ENCODE peak calls at places on chromosomes 11 and 22, in six cellular contexts. One of them, this sample, is unnamed.

GRCh38 chr11:23789938-23790371 is 706.9 kb upstream of the LUZP2 start:
- DNase-seq in K562: no peak
- DNase-seq in HepG2: no peak
- DNase-seq in H1: no peak
- DNase-seq in GM12878: no peak
- DNase-seq in A549: peak; percentile 16
- DNase-seq in this sample: peak; percentile 86

GRCh38 chr11:1297576-1298473 is 11.6 kb downstream of the TOLLIP start:
- DNase-seq in A549: no peak
- DNase-seq in HepG2: no peak
- DNase-seq in H1: no peak
- DNase-seq in GM12878: no peak
- DNase-seq in K562: no peak
- DNase-seq in this sample: no peak

GRCh38 chr22:33028191-33028700 is 29.9 kb downstream of the SYN3 start:
- DNase-seq in K562: no peak
- DNase-seq in HepG2: no peak
- DNase-seq in GM12878: no peak
- DNase-seq in A549: no peak
- DNase-seq in H1: no peak
- DNase-seq in this sample: no peak

GRCh38 chr11:28366549-28367341 is 258.6 kb downstream of the METTL15 start:
- DNase-seq in K562: no peak
- DNase-seq in H1: no peak
- DNase-seq in HepG2: no peak
- DNase-seq in A549: no peak
- DNase-seq in GM12878: no peak
- DNase-seq in this sample: peak; percentile 75

GRCh38 chr11:112352907-112353306 is 92.2 kb upstream of the PLET1 start:
- DNase-seq in GM12878: no peak
- DNase-seq in HepG2: no peak
- DNase-seq in H1: no peak
- DNase-seq in A549: no peak
- DNase-seq in K562: peak; percentile 12
- DNase-seq in this sample: peak; percentile 44

GRCh38 chr11:46967962-46968361 is 31.4 kb downstream of the CSTPP1 start:
- DNase-seq in GM12878: no peak
- DNase-seq in H1: no peak
- DNase-seq in K562: peak; percentile 6
- DNase-seq in HepG2: no peak
- DNase-seq in A549: no peak
- DNase-seq in this sample: no peak

GRCh38 chr11:45921561-45922424 is 663 bp upstream of the LARGE2 start:
- DNase-seq in H1: peak; percentile 84
- DNase-seq in K562: peak; percentile 58
- DNase-seq in HepG2: peak; percentile 61
- DNase-seq in GM12878: no peak
- DNase-seq in A549: no peak
- DNase-seq in this sample: no peak

GRCh38 chr11:132987936-132988335 is 544.4 kb downstream of the OPCML start:
- DNase-seq in GM12878: no peak
- DNase-seq in H1: no peak
- DNase-seq in A549: no peak
- DNase-seq in K562: no peak
- DNase-seq in HepG2: no peak
- DNase-seq in this sample: no peak

GRCh38 chr22:44746836-44747519 is 5.4 kb upstream of the ARHGAP8 start:
- DNase-seq in K562: no peak
- DNase-seq in GM12878: no peak
- DNase-seq in H1: no peak
- DNase-seq in HepG2: peak; percentile 43
- DNase-seq in A549: no peak
- DNase-seq in this sample: peak; percentile 69

DNA sequence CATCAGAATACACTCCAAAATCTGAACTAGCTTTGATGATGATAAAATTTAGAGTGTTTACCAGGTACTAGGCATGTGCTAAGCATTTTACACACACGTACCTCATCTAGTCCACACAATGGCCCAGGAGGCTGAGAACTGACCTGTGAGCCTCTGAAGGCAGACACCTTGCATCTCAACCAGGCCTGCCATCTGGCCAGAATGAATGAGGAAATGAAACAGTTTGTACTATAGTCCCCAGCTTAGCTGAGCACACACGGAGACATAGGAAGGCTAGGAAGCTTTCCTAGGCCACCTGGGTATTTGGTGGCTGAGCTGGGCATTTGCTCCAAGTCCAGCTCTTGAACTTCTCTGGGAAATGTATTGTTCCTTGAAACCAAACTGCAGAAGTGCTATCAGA is 6.9 kb upstream of the SHANK3 start:
- DNase-seq in A549: no peak
- DNase-seq in GM12878: no peak
- DNase-seq in HepG2: no peak
- DNase-seq in H1: no peak
- DNase-seq in K562: no peak
- DNase-seq in this sample: no peak
- TF ChIP-seq CEBPB in A549: no peak
- TF ChIP-seq CEBPB in GM12878: no peak
- TF ChIP-seq CEBPB in HepG2: no peak
- TF ChIP-seq CEBPB in H1: no peak
- TF ChIP-seq CEBPB in K562: no peak
- TF ChIP-seq CEBPB in this sample: no peak

DNA sequence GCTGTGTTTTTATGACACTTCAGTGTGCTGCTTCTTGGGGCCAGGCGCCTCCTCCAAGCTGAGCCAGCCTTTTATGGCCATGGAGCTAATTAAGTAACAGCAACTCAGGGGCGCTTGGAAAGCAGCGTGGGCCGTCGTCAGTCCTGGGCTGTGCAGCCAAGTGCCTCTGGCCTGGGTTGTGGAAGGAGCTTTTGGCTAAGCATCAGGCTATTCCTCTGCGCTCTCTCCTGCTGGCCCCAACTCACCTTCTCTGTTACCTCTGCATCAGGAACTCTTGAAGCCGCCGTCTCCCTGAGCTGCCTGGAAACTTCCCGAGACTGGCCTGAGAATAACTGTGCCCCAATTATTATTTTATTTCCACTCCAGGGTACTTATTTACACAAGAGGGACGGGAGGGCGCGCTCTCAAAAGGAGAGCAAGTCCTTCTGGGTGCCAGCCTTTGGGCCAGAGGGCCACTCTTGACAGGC is 38.7 kb upstream of the NAV2 start:
- DNase-seq in GM12878: no peak
- DNase-seq in A549: no peak
- DNase-seq in HepG2: no peak
- DNase-seq in K562: no peak
- DNase-seq in H1: no peak
- DNase-seq in this sample: no peak
- TF ChIP-seq USF2 in GM12878: no peak
- TF ChIP-seq USF2 in A549: no peak
- TF ChIP-seq USF2 in HepG2: no peak
- TF ChIP-seq USF2 in K562: no peak
- TF ChIP-seq USF2 in H1: no peak
- TF ChIP-seq USF2 in this sample: no peak

DNA sequence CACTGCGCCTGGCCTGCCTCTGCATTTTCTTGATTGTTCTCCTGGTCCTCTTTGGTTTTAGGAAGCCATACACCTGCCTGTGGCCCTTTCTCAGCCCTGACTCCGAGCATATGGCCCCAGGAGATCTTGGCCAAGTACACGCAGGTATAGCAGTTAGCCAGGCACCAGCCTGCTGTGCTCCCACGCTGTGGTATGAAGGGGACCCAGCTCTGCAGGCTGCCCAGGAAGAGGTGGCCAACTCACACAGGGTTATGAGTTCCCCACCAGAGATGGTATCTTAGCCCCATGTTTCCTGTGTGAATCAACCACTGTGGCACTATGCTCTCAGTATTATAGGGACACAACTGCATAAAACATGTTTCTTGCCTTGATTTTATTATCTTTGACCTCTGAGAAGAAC is 31.1 kb downstream of the SGSM3 start:
- DNase-seq in H1: no peak
- DNase-seq in HepG2: no peak
- DNase-seq in K562: no peak
- DNase-seq in A549: no peak
- DNase-seq in GM12878: no peak
- DNase-seq in this sample: no peak
- TF ChIP-seq RFX5 in H1: no peak
- TF ChIP-seq RFX5 in HepG2: no peak
- TF ChIP-seq RFX5 in K562: no peak
- TF ChIP-seq RFX5 in A549: no peak
- TF ChIP-seq RFX5 in GM12878: no peak
- TF ChIP-seq RFX5 in this sample: no peak

DNA sequence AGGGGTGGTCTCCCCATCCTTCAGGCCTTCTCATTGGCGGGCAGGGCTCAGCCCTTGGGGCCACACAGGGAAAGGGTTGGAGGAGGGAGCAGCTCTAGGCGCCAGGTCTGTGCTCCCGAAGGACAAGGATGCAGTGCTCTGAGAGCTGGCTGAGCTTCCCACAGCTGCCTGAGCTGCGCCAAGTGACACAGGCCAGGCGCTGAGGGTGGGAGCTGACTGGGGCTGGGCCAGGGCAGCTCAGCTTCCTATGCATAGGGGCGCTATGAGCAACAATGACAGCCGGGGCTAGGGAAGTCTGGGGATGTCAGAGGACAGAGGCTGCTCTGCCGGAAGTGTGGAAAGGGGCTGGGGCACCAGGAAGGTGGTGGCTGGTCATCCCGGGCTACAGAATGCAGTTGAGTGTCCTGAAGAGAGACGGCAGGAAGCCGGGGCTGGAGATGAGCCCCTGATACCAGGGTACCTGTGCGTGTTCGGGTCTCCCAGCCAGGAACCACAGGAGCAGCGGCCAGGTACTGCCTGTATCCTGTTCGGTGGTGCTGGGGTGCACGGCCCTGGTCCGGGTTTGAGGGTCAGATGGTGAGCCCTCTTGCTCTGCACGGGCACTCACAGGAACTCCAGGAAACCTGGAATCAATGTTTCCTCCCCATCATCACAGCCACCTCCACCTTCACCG is 253.0 kb upstream of the B3GAT1 start:
- DNase-seq in HepG2: no peak
- DNase-seq in H1: no peak
- DNase-seq in A549: no peak
- DNase-seq in K562: no peak
- DNase-seq in GM12878: no peak
- DNase-seq in this sample: no peak
- TF ChIP-seq CEBPB in HepG2: no peak
- TF ChIP-seq CEBPB in H1: no peak
- TF ChIP-seq CEBPB in A549: no peak
- TF ChIP-seq CEBPB in K562: no peak
- TF ChIP-seq CEBPB in GM12878: no peak
- TF ChIP-seq CEBPB in this sample: no peak

This sample was measured in IMR-90.